ENCODE peak calls at places on chromosomes 4 and X, in ten cellular contexts. R, Z, C, J, B, Y, A, W, M and Q are unnamed samples.

GRCh38 chr4:16225139-16225538 is 1.1 kb downstream of the TAPT1 start:
- DNase-seq in Y (no peak), Z (no peak), J (no peak), C (no peak), A (no peak), B (no peak), R (peak; percentile 51), W (no peak), M (no peak), Q (no peak)

GRCh38 chrX:27890611-27891010 is 82.8 kb downstream of the MAGEB10 start:
- DNase-seq in R (peak; percentile 80), Z (no peak), M (no peak), W (no peak), Y (no peak), A (peak; percentile 6), J (peak; percentile 13), C (no peak), B (no peak), Q (no peak)

GRCh38 chr4:80538276-80538926 is 202.9 kb downstream of the CFAP299 start:
- DNase-seq in A (no peak), W (no peak), M (no peak), Z (no peak), J (no peak), B (no peak), C (no peak), Y (no peak), R (no peak), Q (no peak)

GRCh38 chr4:7863911-7864681 is 75.6 kb downstream of the AFAP1 start:
- DNase-seq in C (no peak), B (no peak), J (no peak), Y (peak; percentile 23), W (no peak), Z (no peak), R (no peak), A (no peak), M (no peak), Q (no peak)

GRCh38 chrX:119693032-119693995 is at the start of gene SEPTIN6:
- DNase-seq in J (peak; percentile 51), Y (peak; percentile 87), A (peak; percentile 49), B (peak; percentile 90), M (peak; percentile 69), C (peak; percentile 76), Z (peak; percentile 82), R (peak; percentile 60), W (peak; percentile 36), Q (peak; percentile 38)

GRCh38 chr4:47075241-47075640 is 43.9 kb downstream of the GABRB1 start:
- DNase-seq in J (no peak), W (no peak), A (no peak), Z (no peak), R (peak; percentile 54), M (no peak), Y (no peak), B (no peak), C (no peak), Q (no peak)

GRCh38 chr4:8540586-8540985 is 39.6 kb upstream of the GPR78 start:
- DNase-seq in Y (no peak), W (no peak), A (no peak), B (no peak), Z (no peak), R (no peak), M (peak; percentile 22), J (no peak), C (no peak), Q (no peak)

GRCh38 chr4:64897683-64898082 is 488.4 kb upstream of the TECRL start:
- DNase-seq in Z (no peak), J (no peak), B (no peak), W (no peak), A (no peak), M (no peak), R (no peak), Y (no peak), C (no peak), Q (no peak)

GRCh38 chr4:5708171-5708828 is at the start of gene EVC2:
- DNase-seq in A (peak; percentile 13), W (peak; percentile 57), Y (no peak), M (peak; percentile 91), J (no peak), C (peak; percentile 65), R (peak; percentile 47), Z (no peak), B (peak; percentile 34), Q (peak; percentile 23)

GRCh38 chr4:70299643-70300042 is 35.1 kb upstream of the CABS1 start:
- DNase-seq in C (no peak), R (no peak), M (no peak), J (no peak), Z (no peak), A (no peak), B (no peak), Y (no peak), W (no peak), Q (no peak)

GRCh38 chr4:152587127-152587526 is 51.2 kb upstream of the FBXW7 start:
- DNase-seq in Z (no peak), J (no peak), C (no peak), W (no peak), M (no peak), Y (no peak), B (no peak), A (no peak), R (no peak), Q (no peak)

GRCh38 chr4:152588869-152589268 is 53.0 kb upstream of the FBXW7 start:
- DNase-seq in R (no peak), Y (no peak), A (no peak), B (no peak), C (no peak), M (no peak), W (no peak), J (no peak), Z (no peak), Q (no peak)

GRCh38 chr4:152581536-152582160 is 45.8 kb upstream of the FBXW7 start:
- DNase-seq in R (no peak), Z (no peak), Y (no peak), C (no peak), B (no peak), A (no peak), W (no peak), M (no peak), J (no peak), Q (no peak)

GRCh38 chr4:152586668-152587067 is 50.8 kb upstream of the FBXW7 start:
- DNase-seq in R (no peak), M (no peak), Z (no peak), J (no peak), Y (no peak), C (no peak), A (no peak), B (no peak), W (no peak), Q (no peak)

GRCh38 chr4:152585036-152585439 is 49.1 kb upstream of the FBXW7 start:
- DNase-seq in W (no peak), B (no peak), R (no peak), C (peak; percentile 27), M (no peak), J (no peak), A (no peak), Y (no peak), Z (no peak), Q (no peak)
- H3K4me3 ChIP-seq in W (no peak overlapping the region), B (no peak overlapping the region), R (no peak overlapping the region), C (no peak overlapping the region), M (no peak overlapping the region), J (no peak overlapping the region), A (no peak overlapping the region), Y (no peak overlapping the region), Z (no peak overlapping the region), Q (no peak overlapping the region)

GRCh38 chr4:151204925-151205524 is 71.9 kb upstream of the PRSS48 start:
- DNase-seq in Y (no peak), A (no peak), J (no peak), M (no peak), W (no peak), C (no peak), Z (no peak), R (peak; percentile 41), B (no peak), Q (no peak)
- H3K4me1 ChIP-seq in Y (no peaks in the 10 kb centered on the region), A (peaks cover 21% of the 10 kb centered on the region), J (no peaks in the 10 kb centered on the region), M (peaks cover 20% of the 10 kb centered on the region), W (no peaks in the 10 kb centered on the region), C (peaks cover 37% of the 10 kb centered on the region), Z (peaks cover 21% of the 10 kb centered on the region), R (peaks cover 54% of the 10 kb centered on the region), B (no peaks in the 10 kb centered on the region), Q (peaks cover 9% of the 10 kb centered on the region)

GRCh38 chr4:77818667-77819408 is at the start of gene CNOT6L:
- DNase-seq in A (peak; percentile 5), Y (peak; percentile 61), Z (peak; percentile 75), J (peak; percentile 36), M (peak; percentile 85), R (peak; percentile 58), C (peak; percentile 81), W (peak; percentile 62), B (peak; percentile 82), Q (peak; percentile 43)
- TF ChIP-seq POLR2A in A (no peak), Y (peak; percentile 56), Z (peak; percentile 55), J (no peak), M (peak; percentile 32), R (no peak), C (peak; percentile 47), W (no peak), B (no peak), Q (peak; percentile 44)

DNA sequence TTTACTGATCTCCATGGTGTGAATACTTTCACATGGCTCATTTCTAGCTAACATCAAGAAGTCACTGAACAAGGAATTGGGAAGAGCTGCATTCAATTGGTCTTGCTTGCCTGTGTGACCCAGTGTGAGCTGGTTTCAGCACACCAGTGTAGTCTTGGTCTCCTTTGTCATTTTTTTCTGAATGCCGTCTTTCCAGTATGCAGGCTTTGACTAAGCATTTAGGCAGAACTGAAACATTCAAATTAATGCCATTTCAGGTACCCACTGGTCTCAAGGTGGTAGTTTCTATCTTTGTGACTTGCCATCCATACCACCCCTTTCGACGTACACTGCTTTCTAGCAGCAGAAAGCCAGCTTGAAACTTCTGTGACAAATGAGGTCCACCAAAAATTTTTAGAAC is 550.5 kb upstream of the BOD1L1 start:
- DNase-seq in B (no peak), Y (no peak), W (no peak), R (peak; percentile 17), M (no peak), C (no peak), A (no peak), Z (no peak), J (no peak), Q (no peak)
- H3K4me3 ChIP-seq in B (no peak overlapping the region), Y (no peak overlapping the region), W (no peak overlapping the region), R (no peak overlapping the region), M (no peak overlapping the region), C (no peak overlapping the region), A (no peak overlapping the region), Z (no peak overlapping the region), J (no peak overlapping the region), Q (no peak overlapping the region)